ENCODE peak calls at places on chromosomes 1 and 21, in six cellular contexts. I is body of pancreas; H is HT1080; E is A549; O is stimulated activated CD8-positive, alpha-beta memory T cell treated with anti-CD3 and anti-CD28 coated beads, Interleukin-7, amount 100 ng/mL, for 1 hour; T is heart right ventricle. Q is an unnamed sample.

GRCh38 chr1:59041878-59042277 is 255.0 kb upstream of the FGGY start:
- DNase-seq in T (no peak), O (no peak), H (no peak), E (no peak), I (no peak), Q (no peak)

GRCh38 chr1:185062710-185063370 is 17.5 kb downstream of the RNF2 start:
- DNase-seq in E (no peak), O (no peak), H (no peak), I (no peak), T (no peak), Q (no peak)

GRCh38 chr1:154546264-154547043 is 12.0 kb downstream of the UBE2Q1 start:
- DNase-seq in O (peak; percentile 16), T (peak; percentile 51), I (peak; percentile 61), E (peak; percentile 90), H (peak; percentile 65), Q (no peak)

GRCh38 chr1:31574749-31575372 is 1.5 kb upstream of the TINAGL1 start:
- DNase-seq in T (no peak), I (no peak), E (no peak), O (no peak), H (no peak), Q (no peak)

GRCh38 chr1:232059726-232060360 is 433.3 kb downstream of the DISC1 start:
- DNase-seq in E (no peak), T (no peak), H (no peak), O (no peak), I (no peak), Q (no peak)

GRCh38 chr1:205567716-205568115 is 63.2 kb downstream of the CDK18 start:
- DNase-seq in O (no peak), I (no peak), H (no peak), E (no peak), T (no peak), Q (no peak)

GRCh38 chr1:238340989-238341388 is 450.3 kb upstream of the ZP4 start:
- DNase-seq in T (no peak), E (no peak), I (no peak), H (peak; percentile 52), O (no peak), Q (no peak)

GRCh38 chr21:44706706-44707615 is 4.4 kb downstream of the TSPEAR start:
- DNase-seq in I (no peak), T (no peak), E (no peak), H (no peak), O (no peak), Q (no peak)

GRCh38 chr1:6961905-6962304 is 176.7 kb downstream of the CAMTA1 start:
- DNase-seq in T (no peak), H (no peak), O (no peak), E (no peak), I (no peak), Q (no peak)

GRCh38 chr1:40257313-40257687 is 736 bp upstream of the ZMPSTE24 start:
- DNase-seq in O (no peak), E (no peak), T (no peak), H (no peak), I (no peak), Q (no peak)

GRCh38 chr1:2372551-2373490 is 18.5 kb downstream of the MORN1 start:
- DNase-seq in H (no peak), O (no peak), E (no peak), T (no peak), I (no peak), Q (no peak)

GRCh38 chr21:42183374-42184266 is 35.3 kb upstream of the ABCG1 start:
- DNase-seq in E (no peak), O (no peak), H (no peak), T (no peak), I (no peak), Q (no peak)

GRCh38 chr1:52726265-52727113 is at the start of gene ZYG11B:
- DNase-seq in O (peak; percentile 80), H (peak; percentile 79), T (peak; percentile 93), E (peak; percentile 89), I (peak; percentile 94), Q (peak; percentile 30)

GRCh38 chr1:207944571-207944970 is 33.6 kb upstream of the CD34 start:
- DNase-seq in T (no peak), H (peak; percentile 62), E (no peak), O (no peak), I (no peak), Q (no peak)

GRCh38 chr1:161706116-161706482 is 930 bp upstream of the FCRLA start:
- DNase-seq in H (no peak), T (no peak), E (no peak), O (no peak), I (no peak), Q (no peak)

GRCh38 chr1:193190096-193190744 is 3.8 kb upstream of the B3GALT2 start:
- DNase-seq in T (no peak), H (no peak), O (no peak), E (no peak), I (no peak), Q (no peak)